ENCODE peak calls at places on chromosomes 6 and 20, in eight cellular contexts. Q, O, N, U, S, L, G and W are unnamed samples.

GRCh38 chr6:106525111-106525884 is 104.0 kb downstream of the RTN4IP1 start:
- DNase-seq in Q (no peak), O (no peak), N (no peak), U (no peak), S (no peak), L (no peak), G (no peak), W (no peak)

GRCh38 chr6:150579611-150580010 is 20.1 kb upstream of the PLEKHG1 start:
- DNase-seq in Q (no peak), O (no peak), N (no peak), U (no peak), S (no peak), L (no peak), G (no peak), W (no peak)

GRCh38 chr20:34475979-34476736 is 40.1 kb upstream of the DYNLRB1 start:
- DNase-seq in Q (no peak), O (peak; percentile 28), N (no peak), U (peak; percentile 8), S (no peak), L (no peak), G (no peak), W (no peak)

GRCh38 chr20:33914871-33915270 is 78.8 kb upstream of the RALY start:
- DNase-seq in Q (no peak), O (no peak), N (no peak), U (no peak), S (no peak), L (no peak), G (no peak), W (no peak)

GRCh38 chr6:131317516-131317915 is 182.2 kb downstream of the AKAP7 start:
- DNase-seq in Q (no peak), O (no peak), N (no peak), U (no peak), S (no peak), L (no peak), G (no peak), W (no peak)

GRCh38 chr6:106626485-106626884 is 2.8 kb downstream of the RTN4IP1 start:
- DNase-seq in Q (no peak), O (no peak), N (no peak), U (no peak), S (no peak), L (no peak), G (no peak), W (no peak)

GRCh38 chr20:35698298-35699126 is 640 bp downstream of the NFS1 start:
- DNase-seq in Q (no peak), O (no peak), N (peak; percentile 53), U (peak; percentile 47), S (no peak), L (no peak), G (no peak), W (no peak)

GRCh38 chr6:84514089-84514971 is 250.1 kb downstream of the TBX18 start:
- DNase-seq in Q (no peak), O (no peak), N (no peak), U (no peak), S (no peak), L (no peak), G (no peak), W (no peak)

GRCh38 chr6:90596967-90597539 is 10.2 kb upstream of the MAP3K7 start:
- DNase-seq in Q (no peak), O (no peak), N (no peak), U (peak; percentile 37), S (no peak), L (no peak), G (no peak), W (no peak)

GRCh38 chr20:36113566-36114247 is 40.8 kb upstream of the EPB41L1 start:
- DNase-seq in Q (peak; percentile 43), O (no peak), N (no peak), U (peak; percentile 30), S (no peak), L (no peak), G (no peak), W (no peak)

GRCh38 chr6:42338573-42339218 is 113.0 kb downstream of the TRERF1 start:
- DNase-seq in Q (no peak), O (no peak), N (no peak), U (no peak), S (no peak), L (peak; percentile 97), G (no peak), W (no peak)

GRCh38 chr6:168864541-168865495 is 388.8 kb downstream of the THBS2 start:
- DNase-seq in Q (no peak), O (no peak), N (no peak), U (no peak), S (no peak), L (no peak), G (no peak), W (no peak)

GRCh38 chr6:98847767-98848538 is 13.6 kb downstream of the POU3F2 start:
- DNase-seq in Q (no peak), O (no peak), N (peak; percentile 62), U (peak; percentile 61), S (no peak), L (no peak), G (no peak), W (no peak)

GRCh38 chr6:90249044-90249443 is 47.6 kb downstream of the BACH2 start:
- DNase-seq in Q (no peak), O (no peak), N (no peak), U (no peak), S (no peak), L (no peak), G (no peak), W (no peak)

GRCh38 chr6:126724821-126725220 is 384.9 kb downstream of the CENPW start:
- DNase-seq in Q (no peak), O (no peak), N (no peak), U (no peak), S (no peak), L (no peak), G (no peak), W (no peak)

GRCh38 chr6:70651326-70651905 is 16.3 kb upstream of the SMAP1 start:
- DNase-seq in Q (no peak), O (no peak), N (no peak), U (no peak), S (no peak), L (no peak), G (no peak), W (no peak)

GRCh38 chr6:27495386-27496135 is 22.7 kb upstream of the ZNF184 start:
- DNase-seq in Q (no peak), O (peak; percentile 37), N (no peak), U (peak; percentile 81), S (no peak), L (no peak), G (no peak), W (no peak)

GRCh38 chr6:56795852-56796532 is 153.3 kb upstream of the DST start:
- DNase-seq in Q (no peak), O (no peak), N (no peak), U (no peak), S (no peak), L (no peak), G (no peak), W (no peak)

GRCh38 chr20:49985157-49985556 is 2.4 kb downstream of the SNAI1 start:
- DNase-seq in Q (no peak), O (no peak), N (no peak), U (no peak), S (no peak), L (no peak), G (no peak), W (no peak)

GRCh38 chr20:49982346-49983122 is at the start of gene SNAI1:
- DNase-seq in Q (peak; percentile 61), O (peak; percentile 77), N (peak; percentile 92), U (peak; percentile 96), S (peak; percentile 65), L (no peak), G (no peak), W (peak; percentile 94)

GRCh38 chr20:49984426-49985153 is 1.8 kb downstream of the SNAI1 start:
- DNase-seq in Q (no peak), O (no peak), N (no peak), U (no peak), S (no peak), L (no peak), G (no peak), W (no peak)

GRCh38 chr20:49983123-49983847 is 505 bp downstream of the SNAI1 start:
- DNase-seq in Q (no peak), O (no peak), N (no peak), U (peak; percentile 53), S (no peak), L (no peak), G (no peak), W (no peak)

DNA sequence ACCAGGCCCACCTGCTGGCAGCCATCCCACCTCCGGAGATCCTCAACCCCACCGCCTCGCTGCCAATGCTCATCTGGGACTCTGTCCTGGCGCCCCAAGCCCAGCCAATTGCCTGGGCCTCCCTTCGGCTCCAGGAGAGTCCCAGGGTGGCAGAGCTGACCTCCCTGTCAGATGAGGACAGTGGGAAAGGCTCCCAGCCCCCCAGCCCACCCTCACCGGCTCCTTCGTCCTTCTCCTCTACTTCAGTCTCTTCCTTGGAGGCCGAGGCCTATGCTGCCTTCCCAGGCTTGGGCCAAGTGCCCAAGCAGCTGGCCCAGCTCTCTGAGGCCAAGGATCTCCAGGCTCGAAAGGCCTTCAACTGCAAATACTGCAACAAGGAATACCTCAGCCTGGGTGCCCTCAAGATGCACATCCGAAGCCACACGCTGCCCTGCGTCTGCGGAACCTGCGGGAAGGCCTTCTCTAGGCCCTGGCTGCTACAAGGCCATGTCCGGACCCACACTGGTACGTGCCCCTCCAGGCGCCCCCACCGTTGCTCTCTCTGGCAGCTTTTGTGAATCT is 1.1 kb downstream of the SNAI1 start:
- DNase-seq in Q (no peak), O (no peak), N (peak; percentile 81), U (no peak), S (no peak), L (no peak), G (no peak), W (no peak)
- H3K4me3 ChIP-seq in Q (peak overlapping the region; percentile 72), O (peak overlapping the region; percentile 68), N (peak overlapping the region; percentile 5), U (peak overlapping the region; percentile 78), S (no peak overlapping the region), L (peak overlapping the region; percentile 58), G (peak overlapping the region; percentile 80), W (peak overlapping the region; percentile 65)

GRCh38 chr6:154276810-154277577 is 79.6 kb downstream of the IPCEF1 start:
- DNase-seq in Q (no peak), O (no peak), N (no peak), U (peak; percentile 33), S (no peak), L (no peak), G (no peak), W (no peak)
- TF ChIP-seq CTCF in Q (peak; percentile 74), O (peak; percentile 72), N (peak; percentile 56), U (peak; percentile 60), S (peak; percentile 72), L (peak; percentile 50), G (peak; percentile 65), W (peak; percentile 58)

GRCh38 chr20:4559106-4559505 is 162.6 kb upstream of the PRND start:
- DNase-seq in Q (no peak), O (no peak), N (no peak), U (no peak), S (no peak), L (no peak), G (no peak), W (no peak)
- H3K36me3 ChIP-seq in Q (no peaks in the 10 kb centered on the region), O (no peaks in the 10 kb centered on the region), N (no peaks in the 10 kb centered on the region), U (no peaks in the 10 kb centered on the region), S (no peaks in the 10 kb centered on the region), L (no peaks in the 10 kb centered on the region), G (no peaks in the 10 kb centered on the region), W (no peaks in the 10 kb centered on the region)

DNA sequence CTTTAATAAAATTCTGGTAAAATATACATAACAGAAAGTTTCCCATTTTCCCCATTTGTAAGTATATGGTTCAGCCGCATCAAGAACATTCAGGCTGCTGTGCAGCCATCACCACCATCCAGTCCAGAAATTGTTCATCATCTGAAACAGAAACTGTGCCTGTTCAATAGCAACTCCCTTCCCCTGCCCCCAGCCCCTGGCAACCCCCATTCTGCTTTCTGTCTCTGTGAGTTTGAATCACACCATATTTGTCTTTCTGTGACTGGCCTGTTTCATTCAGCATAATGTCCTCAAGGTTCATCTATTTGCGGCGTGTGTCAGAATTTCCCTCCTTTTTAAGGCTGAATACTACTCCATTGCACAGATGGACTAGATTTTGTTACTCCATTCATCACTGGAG is 19.1 kb downstream of the VSTM2L start:
- DNase-seq in Q (no peak), O (no peak), N (no peak), U (no peak), S (no peak), L (no peak), G (no peak), W (no peak)
- H3K4me3 ChIP-seq in Q (no peak overlapping the region), O (no peak overlapping the region), N (no peak overlapping the region), U (no peak overlapping the region), S (no peak overlapping the region), L (no peak overlapping the region), G (no peak overlapping the region), W (no peak overlapping the region)